ENCODE peak calls at places on chromosomes 7 and 10, in six cellular contexts. One of them, this sample, is unnamed.

GRCh38 chr10:133336131-133337078 is at the start of gene CALY:
- DNase-seq in hypothalamus: peak; percentile 22
- DNase-seq in activated gamma-delta T cell treated with Interleukin-2 at 50 U/mL for 16 hours: peak; percentile 87
- DNase-seq in mucosa of descending colon: peak; percentile 50
- DNase-seq in A549: peak; percentile 72
- DNase-seq in Daoy: no peak
- DNase-seq in this sample: no peak

GRCh38 chr10:80739328-80739727 is 201.6 kb downstream of the SH2D4B start:
- DNase-seq in A549: no peak
- DNase-seq in mucosa of descending colon: no peak
- DNase-seq in activated gamma-delta T cell treated with Interleukin-2 at 50 U/mL for 16 hours: no peak
- DNase-seq in Daoy: peak; percentile 10
- DNase-seq in hypothalamus: no peak
- DNase-seq in this sample: no peak

GRCh38 chr10:124830445-124830844 is 28.8 kb downstream of the ABRAXAS2 start:
- DNase-seq in mucosa of descending colon: no peak
- DNase-seq in hypothalamus: no peak
- DNase-seq in Daoy: no peak
- DNase-seq in activated gamma-delta T cell treated with Interleukin-2 at 50 U/mL for 16 hours: no peak
- DNase-seq in A549: no peak
- DNase-seq in this sample: no peak

GRCh38 chr10:33390046-33390445 is 55.6 kb upstream of the NRP1 start:
- DNase-seq in A549: peak; percentile 8
- DNase-seq in hypothalamus: no peak
- DNase-seq in mucosa of descending colon: no peak
- DNase-seq in Daoy: peak; percentile 7
- DNase-seq in activated gamma-delta T cell treated with Interleukin-2 at 50 U/mL for 16 hours: no peak
- DNase-seq in this sample: no peak

GRCh38 chr10:45373003-45373782 is 823 bp upstream of the ALOX5 start:
- DNase-seq in mucosa of descending colon: no peak
- DNase-seq in activated gamma-delta T cell treated with Interleukin-2 at 50 U/mL for 16 hours: peak; percentile 13
- DNase-seq in Daoy: no peak
- DNase-seq in hypothalamus: no peak
- DNase-seq in A549: no peak
- DNase-seq in this sample: peak; percentile 64

GRCh38 chr10:29691564-29692064 is 56.8 kb upstream of the SVIL start:
- DNase-seq in Daoy: peak; percentile 76
- DNase-seq in hypothalamus: no peak
- DNase-seq in activated gamma-delta T cell treated with Interleukin-2 at 50 U/mL for 16 hours: no peak
- DNase-seq in mucosa of descending colon: no peak
- DNase-seq in A549: no peak
- DNase-seq in this sample: no peak

GRCh38 chr7:80611779-80612178 is 26.7 kb upstream of the CD36 start:
- DNase-seq in hypothalamus: no peak
- DNase-seq in Daoy: peak; percentile 25
- DNase-seq in mucosa of descending colon: peak; percentile 14
- DNase-seq in activated gamma-delta T cell treated with Interleukin-2 at 50 U/mL for 16 hours: no peak
- DNase-seq in A549: no peak
- DNase-seq in this sample: no peak

GRCh38 chr10:93126484-93127052 is 52.9 kb downstream of the CYP26A1 start:
- DNase-seq in Daoy: peak; percentile 8
- DNase-seq in mucosa of descending colon: no peak
- DNase-seq in A549: no peak
- DNase-seq in activated gamma-delta T cell treated with Interleukin-2 at 50 U/mL for 16 hours: no peak
- DNase-seq in hypothalamus: no peak
- DNase-seq in this sample: peak; percentile 34

GRCh38 chr7:5667391-5667790 is 114.1 kb downstream of the RNF216 start:
- DNase-seq in Daoy: peak; percentile 52
- DNase-seq in hypothalamus: no peak
- DNase-seq in A549: no peak
- DNase-seq in mucosa of descending colon: no peak
- DNase-seq in activated gamma-delta T cell treated with Interleukin-2 at 50 U/mL for 16 hours: no peak
- DNase-seq in this sample: no peak

GRCh38 chr7:82172896-82173295 is 270.7 kb downstream of the CACNA2D1 start:
- DNase-seq in hypothalamus: no peak
- DNase-seq in A549: no peak
- DNase-seq in mucosa of descending colon: no peak
- DNase-seq in activated gamma-delta T cell treated with Interleukin-2 at 50 U/mL for 16 hours: no peak
- DNase-seq in Daoy: no peak
- DNase-seq in this sample: no peak

GRCh38 chr10:4767033-4767814 is 58.8 kb upstream of the AKR1E2 start:
- DNase-seq in hypothalamus: peak; percentile 1
- DNase-seq in mucosa of descending colon: peak; percentile 60
- DNase-seq in Daoy: peak; percentile 47
- DNase-seq in A549: peak; percentile 13
- DNase-seq in activated gamma-delta T cell treated with Interleukin-2 at 50 U/mL for 16 hours: no peak
- DNase-seq in this sample: no peak

GRCh38 chr7:129864042-129864441 is 88.7 kb downstream of the UBE2H start:
- DNase-seq in mucosa of descending colon: no peak
- DNase-seq in Daoy: no peak
- DNase-seq in activated gamma-delta T cell treated with Interleukin-2 at 50 U/mL for 16 hours: no peak
- DNase-seq in A549: no peak
- DNase-seq in hypothalamus: no peak
- DNase-seq in this sample: no peak

GRCh38 chr10:16835223-16835622 is 18.0 kb upstream of the RSU1 start:
- DNase-seq in hypothalamus: no peak
- DNase-seq in mucosa of descending colon: no peak
- DNase-seq in activated gamma-delta T cell treated with Interleukin-2 at 50 U/mL for 16 hours: peak; percentile 23
- DNase-seq in Daoy: no peak
- DNase-seq in A549: no peak
- DNase-seq in this sample: no peak

GRCh38 chr7:155844019-155844453 is 31.8 kb upstream of the SHH start:
- DNase-seq in A549: peak; percentile 49
- DNase-seq in activated gamma-delta T cell treated with Interleukin-2 at 50 U/mL for 16 hours: no peak
- DNase-seq in hypothalamus: no peak
- DNase-seq in Daoy: no peak
- DNase-seq in mucosa of descending colon: peak; percentile 93
- DNase-seq in this sample: no peak

GRCh38 chr10:43128331-43128730 is 9.9 kb upstream of the CSGALNACT2 start:
- DNase-seq in hypothalamus: no peak
- DNase-seq in activated gamma-delta T cell treated with Interleukin-2 at 50 U/mL for 16 hours: no peak
- DNase-seq in mucosa of descending colon: no peak
- DNase-seq in A549: no peak
- DNase-seq in Daoy: no peak
- DNase-seq in this sample: no peak

GRCh38 chr7:149624006-149624405 is 126.4 kb upstream of the ZNF746 start:
- DNase-seq in mucosa of descending colon: peak; percentile 55
- DNase-seq in A549: no peak
- DNase-seq in Daoy: peak; percentile 48
- DNase-seq in activated gamma-delta T cell treated with Interleukin-2 at 50 U/mL for 16 hours: peak; percentile 41
- DNase-seq in hypothalamus: no peak
- DNase-seq in this sample: peak; percentile 47

GRCh38 chr10:59752278-59752940 is 846 bp downstream of the MRLN start:
- DNase-seq in Daoy: no peak
- DNase-seq in hypothalamus: no peak
- DNase-seq in mucosa of descending colon: no peak
- DNase-seq in A549: no peak
- DNase-seq in activated gamma-delta T cell treated with Interleukin-2 at 50 U/mL for 16 hours: no peak
- DNase-seq in this sample: no peak

GRCh38 chr10:71735709-71736569 is 16.4 kb upstream of the C10orf105 start:
- DNase-seq in mucosa of descending colon: no peak
- DNase-seq in activated gamma-delta T cell treated with Interleukin-2 at 50 U/mL for 16 hours: peak; percentile 75
- DNase-seq in hypothalamus: no peak
- DNase-seq in Daoy: no peak
- DNase-seq in A549: no peak
- DNase-seq in this sample: no peak

GRCh38 chr10:60048146-60048545 is 141.8 kb upstream of the CCDC6 start:
- DNase-seq in A549: no peak
- DNase-seq in mucosa of descending colon: peak; percentile 28
- DNase-seq in hypothalamus: no peak
- DNase-seq in Daoy: peak; percentile 9
- DNase-seq in activated gamma-delta T cell treated with Interleukin-2 at 50 U/mL for 16 hours: no peak
- DNase-seq in this sample: peak; percentile 15

GRCh38 chr7:87885018-87885417 is 8.7 kb downstream of the DBF4 start:
- DNase-seq in Daoy: no peak
- DNase-seq in A549: no peak
- DNase-seq in activated gamma-delta T cell treated with Interleukin-2 at 50 U/mL for 16 hours: no peak
- DNase-seq in hypothalamus: no peak
- DNase-seq in mucosa of descending colon: no peak
- DNase-seq in this sample: no peak

GRCh38 chr10:74875966-74876365 is 49.6 kb downstream of the KAT6B start:
- DNase-seq in hypothalamus: no peak
- DNase-seq in Daoy: no peak
- DNase-seq in mucosa of descending colon: peak; percentile 11
- DNase-seq in activated gamma-delta T cell treated with Interleukin-2 at 50 U/mL for 16 hours: no peak
- DNase-seq in A549: peak; percentile 12
- DNase-seq in this sample: no peak

GRCh38 chr10:79001082-79001885 is 67.5 kb upstream of the ZMIZ1 start:
- DNase-seq in mucosa of descending colon: no peak
- DNase-seq in activated gamma-delta T cell treated with Interleukin-2 at 50 U/mL for 16 hours: no peak
- DNase-seq in hypothalamus: no peak
- DNase-seq in A549: no peak
- DNase-seq in Daoy: peak; percentile 21
- DNase-seq in this sample: no peak

GRCh38 chr7:129009437-129009836 is 45.5 kb downstream of the TNPO3 start:
- DNase-seq in mucosa of descending colon: no peak
- DNase-seq in hypothalamus: no peak
- DNase-seq in activated gamma-delta T cell treated with Interleukin-2 at 50 U/mL for 16 hours: no peak
- DNase-seq in Daoy: no peak
- DNase-seq in A549: no peak
- DNase-seq in this sample: no peak

GRCh38 chr10:81963606-81964005 is 88.6 kb downstream of the NRG3 start:
- DNase-seq in mucosa of descending colon: no peak
- DNase-seq in A549: no peak
- DNase-seq in Daoy: no peak
- DNase-seq in hypothalamus: no peak
- DNase-seq in activated gamma-delta T cell treated with Interleukin-2 at 50 U/mL for 16 hours: no peak
- DNase-seq in this sample: no peak

GRCh38 chr10:113073549-113074189 is 123.6 kb downstream of the TCF7L2 start:
- DNase-seq in hypothalamus: no peak
- DNase-seq in activated gamma-delta T cell treated with Interleukin-2 at 50 U/mL for 16 hours: no peak
- DNase-seq in mucosa of descending colon: peak; percentile 78
- DNase-seq in A549: peak; percentile 92
- DNase-seq in Daoy: peak; percentile 95
- DNase-seq in this sample: peak; percentile 51

GRCh38 chr7:120695848-120696247 is 162.1 kb downstream of the TSPAN12 start:
- DNase-seq in activated gamma-delta T cell treated with Interleukin-2 at 50 U/mL for 16 hours: no peak
- DNase-seq in A549: no peak
- DNase-seq in hypothalamus: no peak
- DNase-seq in mucosa of descending colon: no peak
- DNase-seq in Daoy: no peak
- DNase-seq in this sample: no peak

GRCh38 chr10:43964486-43964885 is 315.8 kb upstream of the ZNF32 start:
- DNase-seq in Daoy: no peak
- DNase-seq in mucosa of descending colon: no peak
- DNase-seq in hypothalamus: no peak
- DNase-seq in activated gamma-delta T cell treated with Interleukin-2 at 50 U/mL for 16 hours: no peak
- DNase-seq in A549: no peak
- DNase-seq in this sample: no peak

GRCh38 chr7:134462337-134462925 is 3.5 kb upstream of the AKR1B1 start:
- DNase-seq in hypothalamus: no peak
- DNase-seq in Daoy: peak; percentile 63
- DNase-seq in mucosa of descending colon: no peak
- DNase-seq in activated gamma-delta T cell treated with Interleukin-2 at 50 U/mL for 16 hours: no peak
- DNase-seq in A549: peak; percentile 70
- DNase-seq in this sample: no peak

GRCh38 chr7:27106906-27107250 is 4.4 kb upstream of the HOXA2 start:
- DNase-seq in mucosa of descending colon: no peak
- DNase-seq in A549: no peak
- DNase-seq in activated gamma-delta T cell treated with Interleukin-2 at 50 U/mL for 16 hours: no peak
- DNase-seq in hypothalamus: no peak
- DNase-seq in Daoy: no peak
- DNase-seq in this sample: no peak

GRCh38 chr10:79331709-79332108 is 15.6 kb upstream of the PPIF start:
- DNase-seq in Daoy: peak; percentile 90
- DNase-seq in mucosa of descending colon: no peak
- DNase-seq in A549: peak; percentile 80
- DNase-seq in hypothalamus: no peak
- DNase-seq in activated gamma-delta T cell treated with Interleukin-2 at 50 U/mL for 16 hours: peak; percentile 26
- DNase-seq in this sample: no peak

GRCh38 chr7:74175270-74175803 is 1.2 kb downstream of the EIF4H start:
- DNase-seq in hypothalamus: no peak
- DNase-seq in Daoy: no peak
- DNase-seq in A549: no peak
- DNase-seq in activated gamma-delta T cell treated with Interleukin-2 at 50 U/mL for 16 hours: no peak
- DNase-seq in mucosa of descending colon: peak; percentile 50
- DNase-seq in this sample: peak; percentile 23

GRCh38 chr10:13453896-13454295 is 74.9 kb downstream of the BEND7 start:
- DNase-seq in A549: no peak
- DNase-seq in activated gamma-delta T cell treated with Interleukin-2 at 50 U/mL for 16 hours: no peak
- DNase-seq in mucosa of descending colon: no peak
- DNase-seq in hypothalamus: no peak
- DNase-seq in Daoy: no peak
- DNase-seq in this sample: no peak

GRCh38 chr7:109335951-109336350 is 766.3 kb downstream of the DNAJB9 start:
- DNase-seq in A549: no peak
- DNase-seq in activated gamma-delta T cell treated with Interleukin-2 at 50 U/mL for 16 hours: no peak
- DNase-seq in Daoy: no peak
- DNase-seq in hypothalamus: no peak
- DNase-seq in mucosa of descending colon: no peak
- DNase-seq in this sample: no peak

GRCh38 chr10:44244745-44245600 is 139.9 kb downstream of the CXCL12 start:
- DNase-seq in mucosa of descending colon: no peak
- DNase-seq in A549: no peak
- DNase-seq in hypothalamus: no peak
- DNase-seq in Daoy: no peak
- DNase-seq in activated gamma-delta T cell treated with Interleukin-2 at 50 U/mL for 16 hours: no peak
- DNase-seq in this sample: no peak

GRCh38 chr10:18293536-18294510 is 153.6 kb downstream of the CACNB2 start:
- DNase-seq in hypothalamus: no peak
- DNase-seq in A549: no peak
- DNase-seq in Daoy: no peak
- DNase-seq in mucosa of descending colon: no peak
- DNase-seq in activated gamma-delta T cell treated with Interleukin-2 at 50 U/mL for 16 hours: no peak
- DNase-seq in this sample: no peak

GRCh38 chr10:59098387-59098786 is 78.1 kb upstream of the PHYHIPL start:
- DNase-seq in activated gamma-delta T cell treated with Interleukin-2 at 50 U/mL for 16 hours: no peak
- DNase-seq in hypothalamus: no peak
- DNase-seq in Daoy: peak; percentile 4
- DNase-seq in mucosa of descending colon: peak; percentile 17
- DNase-seq in A549: no peak
- DNase-seq in this sample: no peak

This sample was measured in HAP-1.